ENCODE peak calls at places on chromosomes 5 and 9, in five cellular contexts. One of them, this sample, is unnamed.

GRCh38 chr5:72955143-72955767 is 586 bp upstream of the FCHO2 start:
- DNase-seq in neuronal stem cell: no peak
- DNase-seq in mesendoderm: peak
- DNase-seq in IMR-90: no peak
- DNase-seq in H1: no peak
- DNase-seq in this sample: peak

GRCh38 chr5:88450239-88450638 is 181.6 kb upstream of the TMEM161B start:
- DNase-seq in neuronal stem cell: no peak
- DNase-seq in mesendoderm: no peak
- DNase-seq in IMR-90: no peak
- DNase-seq in H1: no peak
- DNase-seq in this sample: no peak

GRCh38 chr5:178895615-178896571 is at the start of gene ZFP2:
- DNase-seq in neuronal stem cell: peak
- DNase-seq in mesendoderm: peak
- DNase-seq in IMR-90: peak
- DNase-seq in H1: peak
- DNase-seq in this sample: peak

GRCh38 chr5:125142439-125142838 is 396.0 kb upstream of the ZNF608 start:
- DNase-seq in neuronal stem cell: no peak
- DNase-seq in mesendoderm: no peak
- DNase-seq in IMR-90: peak
- DNase-seq in H1: no peak
- DNase-seq in this sample: no peak

GRCh38 chr5:171808951-171809350 is 23.3 kb downstream of the SMIM23 start:
- DNase-seq in neuronal stem cell: no peak
- DNase-seq in mesendoderm: no peak
- DNase-seq in IMR-90: peak
- DNase-seq in H1: no peak
- DNase-seq in this sample: no peak

GRCh38 chr9:122297512-122297911 is 32.8 kb downstream of the MRRF start:
- DNase-seq in neuronal stem cell: no peak
- DNase-seq in mesendoderm: no peak
- DNase-seq in IMR-90: no peak
- DNase-seq in H1: no peak
- DNase-seq in this sample: no peak

GRCh38 chr5:969421-969839 is 39.2 kb upstream of the NKD2 start:
- DNase-seq in neuronal stem cell: no peak
- DNase-seq in mesendoderm: no peak
- DNase-seq in IMR-90: peak
- DNase-seq in H1: no peak
- DNase-seq in this sample: no peak

GRCh38 chr5:180790020-180790419 is 12.6 kb downstream of the MGAT1 start:
- DNase-seq in neuronal stem cell: no peak
- DNase-seq in mesendoderm: peak
- DNase-seq in IMR-90: no peak
- DNase-seq in H1: no peak
- DNase-seq in this sample: peak

GRCh38 chr5:140245354-140245753 is 57.5 kb downstream of the PFDN1 start:
- DNase-seq in neuronal stem cell: no peak
- DNase-seq in mesendoderm: no peak
- DNase-seq in IMR-90: peak
- DNase-seq in H1: no peak
- DNase-seq in this sample: no peak

GRCh38 chr5:137651022-137651421 is 84.9 kb downstream of the KLHL3 start:
- DNase-seq in neuronal stem cell: no peak
- DNase-seq in mesendoderm: no peak
- DNase-seq in IMR-90: peak
- DNase-seq in H1: no peak
- DNase-seq in this sample: no peak

GRCh38 chr9:68685770-68686169 is 19.3 kb upstream of the PIP5K1B start:
- DNase-seq in neuronal stem cell: no peak
- DNase-seq in mesendoderm: peak
- DNase-seq in IMR-90: no peak
- DNase-seq in H1: no peak
- DNase-seq in this sample: peak

GRCh38 chr9:71446499-71447411 is 321.6 kb downstream of the CEMIP2 start:
- DNase-seq in neuronal stem cell: peak
- DNase-seq in mesendoderm: peak
- DNase-seq in IMR-90: peak
- DNase-seq in H1: peak
- DNase-seq in this sample: peak

GRCh38 chr5:122547219-122547618 is 227.7 kb upstream of the SNX2 start:
- DNase-seq in neuronal stem cell: no peak
- DNase-seq in mesendoderm: no peak
- DNase-seq in IMR-90: no peak
- DNase-seq in H1: no peak
- DNase-seq in this sample: no peak

DNA sequence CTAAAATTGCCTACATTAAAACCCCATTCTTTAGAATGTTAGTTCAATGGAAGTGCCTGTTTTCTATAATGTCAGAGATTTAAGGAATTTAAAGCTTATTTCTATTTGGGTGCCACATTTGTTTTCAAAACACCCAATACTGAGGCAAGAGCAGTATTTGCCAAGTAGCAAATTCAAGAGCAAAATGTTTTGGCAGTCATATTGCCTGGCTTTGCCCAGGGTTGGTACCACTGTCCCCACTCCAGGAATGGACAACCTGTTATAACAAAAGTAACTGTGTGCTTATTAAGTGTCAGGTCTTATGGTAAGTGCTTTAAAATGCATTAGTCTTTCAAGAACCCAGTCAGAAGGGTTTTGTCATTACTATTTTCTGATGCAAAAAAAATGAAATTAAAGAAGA is 19.3 kb downstream of the ITGA1 start:
- DNase-seq in neuronal stem cell: no peak
- DNase-seq in mesendoderm: no peak
- DNase-seq in IMR-90: no peak
- DNase-seq in H1: no peak
- DNase-seq in this sample: no peak
- H3K27ac ChIP-seq in neuronal stem cell: no peak
- H3K27ac ChIP-seq in mesendoderm: no peak
- H3K27ac ChIP-seq in IMR-90: peak
- H3K27ac ChIP-seq in H1: no peak
- H3K27ac ChIP-seq in this sample: no peak

DNA sequence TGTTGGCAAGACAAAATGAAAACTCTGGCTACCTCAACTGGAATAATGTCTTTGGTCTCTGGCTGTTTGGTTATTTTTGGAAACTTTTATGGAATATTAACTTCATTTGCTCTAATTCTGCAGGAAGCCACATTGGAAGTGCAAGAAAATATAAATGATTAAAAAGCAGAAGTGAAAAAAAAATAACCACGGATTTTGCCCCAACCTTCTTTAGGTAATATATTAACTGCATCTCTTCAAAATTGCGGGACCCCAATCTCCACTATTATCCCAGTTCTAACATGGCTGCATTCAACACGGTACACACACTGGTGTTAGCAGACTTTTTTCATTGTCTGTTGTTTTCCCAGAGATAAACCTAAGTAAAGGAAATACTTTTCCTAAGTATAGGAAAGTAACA is 23.0 kb downstream of the GLIS3 start:
- DNase-seq in neuronal stem cell: no peak
- DNase-seq in mesendoderm: no peak
- DNase-seq in IMR-90: no peak
- DNase-seq in H1: no peak
- DNase-seq in this sample: no peak
- H2BK5ac ChIP-seq in neuronal stem cell: no peak
- H2BK5ac ChIP-seq in mesendoderm: no peak
- H2BK5ac ChIP-seq in IMR-90: no peak
- H2BK5ac ChIP-seq in H1: no peak
- H2BK5ac ChIP-seq in this sample: no peak

DNA sequence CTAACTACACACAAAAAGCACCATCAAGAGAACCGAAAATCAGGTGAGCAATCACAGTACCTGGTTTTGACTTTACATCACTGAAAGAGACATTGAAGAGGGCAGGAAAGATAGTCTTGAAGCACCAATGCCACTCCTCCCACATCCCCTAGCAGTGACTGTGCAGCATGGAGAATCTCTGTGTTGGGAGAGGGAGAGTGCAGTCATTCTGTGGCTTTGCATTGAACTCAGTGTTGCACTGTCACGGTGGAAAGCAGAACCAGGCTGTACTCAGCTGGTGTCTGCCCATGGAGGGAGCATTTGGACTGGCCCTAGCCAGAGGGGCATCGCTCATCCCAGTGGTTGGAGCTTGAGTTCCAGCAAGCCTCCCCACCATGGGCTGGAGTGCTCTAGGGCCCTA is 40.4 kb downstream of the C5 start:
- DNase-seq in neuronal stem cell: no peak
- DNase-seq in mesendoderm: no peak
- DNase-seq in IMR-90: no peak
- DNase-seq in H1: no peak
- DNase-seq in this sample: no peak
- H2BK120ac ChIP-seq in neuronal stem cell: no peak
- H2BK120ac ChIP-seq in mesendoderm: no peak
- H2BK120ac ChIP-seq in IMR-90: no peak
- H2BK120ac ChIP-seq in H1: no peak
- H2BK120ac ChIP-seq in this sample: no peak

GRCh38 chr5:59206132-59206581 is 623.3 kb downstream of the RAB3C start:
- DNase-seq in neuronal stem cell: no peak
- DNase-seq in mesendoderm: no peak
- DNase-seq in IMR-90: peak
- DNase-seq in H1: no peak
- DNase-seq in this sample: no peak
- H3K27ac ChIP-seq in neuronal stem cell: no peak
- H3K27ac ChIP-seq in mesendoderm: no peak
- H3K27ac ChIP-seq in IMR-90: no peak
- H3K27ac ChIP-seq in H1: no peak
- H3K27ac ChIP-seq in this sample: no peak